ENCODE peak calls at places on chromosomes 2 and 18, in ten cellular contexts. O is RWPE1, D is tibial artery, P is chondrocyte, K is A549, B is colonic mucosa, J is heart left ventricle, H is left ventricle myocardium inferior, E is sigmoid colon, U is endothelial cell of umbilical vein. C is an unnamed sample.

GRCh38 chr2:191866675-191867506 is 20.0 kb upstream of the CAVIN2 start:
- DNase-seq in O (peak), D (no peak), P (no peak), K (peak), B (peak), J (peak), H (no peak), E (peak), U (peak), C (peak)

GRCh38 chr2:107264184-107264583 is 378.2 kb upstream of the ST6GAL2 start:
- DNase-seq in O (no peak), D (no peak), P (no peak), K (no peak), B (no peak), J (no peak), H (no peak), E (no peak), U (no peak), C (no peak)

GRCh38 chr2:237667891-237668290 is 40.5 kb downstream of the LRRFIP1 start:
- DNase-seq in O (no peak), D (no peak), P (no peak), K (no peak), B (no peak), J (no peak), H (no peak), E (peak), U (no peak), C (no peak)

GRCh38 chr2:142175917-142176316 is 45.1 kb upstream of the LRP1B start:
- DNase-seq in O (no peak), D (no peak), P (no peak), K (no peak), B (no peak), J (no peak), H (no peak), E (no peak), U (no peak), C (no peak)

GRCh38 chr2:167017021-167017420 is 128.7 kb downstream of the XIRP2 start:
- DNase-seq in O (no peak), D (no peak), P (no peak), K (no peak), B (no peak), J (no peak), H (no peak), E (no peak), U (no peak), C (no peak)

GRCh38 chr2:99851091-99851490 is 291.3 kb downstream of the AFF3 start:
- DNase-seq in O (no peak), D (no peak), P (no peak), K (no peak), B (no peak), J (no peak), H (no peak), E (no peak), U (no peak), C (peak)

GRCh38 chr2:226431301-226431955 is 368.2 kb downstream of the IRS1 start:
- DNase-seq in O (peak), D (no peak), P (no peak), K (no peak), B (no peak), J (no peak), H (no peak), E (no peak), U (no peak), C (no peak)

GRCh38 chr2:200408428-200409311 is 101.2 kb downstream of the KCTD18 start:
- DNase-seq in O (peak), D (no peak), P (no peak), K (peak), B (peak), J (no peak), H (no peak), E (no peak), U (peak), C (peak)

GRCh38 chr18:50934545-50935211 is 33.2 kb upstream of the ELAC1 start:
- DNase-seq in O (no peak), D (no peak), P (no peak), K (no peak), B (no peak), J (no peak), H (no peak), E (no peak), U (no peak), C (no peak)

GRCh38 chr2:239329284-239329971 is 71.4 kb downstream of the HDAC4 start:
- DNase-seq in O (no peak), D (peak), P (no peak), K (no peak), B (no peak), J (peak), H (peak), E (peak), U (no peak), C (no peak)

GRCh38 chr2:38075436-38076249 is at the start of gene CYP1B1:
- DNase-seq in O (no peak), D (peak), P (no peak), K (no peak), B (peak), J (peak), H (peak), E (peak), U (no peak), C (no peak)

GRCh38 chr2:64793701-64794100 is 140.0 kb upstream of the SERTAD2 start:
- DNase-seq in O (no peak), D (no peak), P (no peak), K (no peak), B (no peak), J (no peak), H (no peak), E (no peak), U (no peak), C (no peak)

GRCh38 chr2:49044680-49045079 is 109.6 kb downstream of the FSHR start:
- DNase-seq in O (no peak), D (no peak), P (no peak), K (no peak), B (no peak), J (no peak), H (no peak), E (no peak), U (no peak), C (no peak)

GRCh38 chr2:156430978-156431358 is 5.2 kb upstream of the GPD2 start:
- DNase-seq in O (no peak), D (no peak), P (no peak), K (peak), B (no peak), J (no peak), H (no peak), E (no peak), U (peak), C (peak)

GRCh38 chr2:222973237-222973636 is 78.8 kb upstream of the KCNE4 start:
- DNase-seq in O (no peak), D (no peak), P (no peak), K (no peak), B (no peak), J (no peak), H (no peak), E (no peak), U (no peak), C (no peak)

GRCh38 chr2:237967463-237967871 is 653 bp downstream of the UBE2F start:
- DNase-seq in O (peak), D (peak), P (peak), K (no peak), B (peak), J (peak), H (peak), E (peak), U (peak), C (no peak)

GRCh38 chr2:215773728-215774127 is 239.6 kb downstream of the MREG start:
- DNase-seq in O (peak), D (peak), P (no peak), K (peak), B (no peak), J (no peak), H (no peak), E (no peak), U (no peak), C (peak)

GRCh38 chr2:207828361-207829057 is 58.8 kb upstream of the FZD5 start:
- DNase-seq in O (peak), D (no peak), P (no peak), K (no peak), B (peak), J (no peak), H (no peak), E (no peak), U (peak), C (no peak)

GRCh38 chr2:8154936-8155335 is 526.9 kb upstream of the ID2 start:
- DNase-seq in O (no peak), D (no peak), P (no peak), K (no peak), B (no peak), J (no peak), H (no peak), E (no peak), U (peak), C (no peak)

GRCh38 chr2:620456-621302 is 56.5 kb downstream of the TMEM18 start:
- DNase-seq in O (no peak), D (no peak), P (no peak), K (no peak), B (no peak), J (no peak), H (no peak), E (no peak), U (no peak), C (no peak)

GRCh38 chr18:73563345-73563744 is 584.3 kb downstream of the FBXO15 start:
- DNase-seq in O (peak), D (no peak), P (no peak), K (no peak), B (no peak), J (no peak), H (no peak), E (no peak), U (no peak), C (no peak)

GRCh38 chr18:62555135-62555534 is 32.3 kb downstream of the ZCCHC2 start:
- DNase-seq in O (peak), D (no peak), P (no peak), K (no peak), B (no peak), J (no peak), H (no peak), E (no peak), U (peak), C (no peak)

GRCh38 chr2:214126135-214126534 is 284.7 kb upstream of the VWC2L start:
- DNase-seq in O (peak), D (no peak), P (no peak), K (no peak), B (no peak), J (no peak), H (no peak), E (no peak), U (peak), C (no peak)

GRCh38 chr2:173400760-173401159 is 46.1 kb downstream of the CDCA7 start:
- DNase-seq in O (no peak), D (no peak), P (no peak), K (peak), B (no peak), J (no peak), H (no peak), E (no peak), U (peak), C (no peak)

GRCh38 chr2:201298462-201298861 is 38.1 kb downstream of the CASP8 start:
- DNase-seq in O (peak), D (no peak), P (no peak), K (no peak), B (no peak), J (no peak), H (no peak), E (no peak), U (no peak), C (no peak)

GRCh38 chr2:183248866-183249567 is 124.8 kb downstream of the NUP35 start:
- DNase-seq in O (peak), D (no peak), P (no peak), K (peak), B (no peak), J (no peak), H (no peak), E (no peak), U (peak), C (no peak)
- TF ChIP-seq CTCF in O (peak), D (peak), P (peak), K (peak), B (peak), J (peak), H (peak), E (no peak), U (no peak), C (peak)

GRCh38 chr2:68487773-68488355 is 20.5 kb downstream of the APLF start:
- DNase-seq in O (peak), D (no peak), P (no peak), K (peak), B (no peak), J (no peak), H (no peak), E (no peak), U (peak), C (no peak)
- TF ChIP-seq CTCF in O (peak), D (peak), P (peak), K (peak), B (peak), J (peak), H (peak), E (no peak), U (peak), C (peak)

GRCh38 chr2:122519806-122520205 is 764.4 kb downstream of the TSN start:
- DNase-seq in O (no peak), D (no peak), P (no peak), K (no peak), B (no peak), J (no peak), H (no peak), E (no peak), U (no peak), C (no peak)

GRCh38 chr2:122515731-122516130 is 760.3 kb downstream of the TSN start:
- DNase-seq in O (no peak), D (no peak), P (no peak), K (no peak), B (no peak), J (no peak), H (no peak), E (no peak), U (no peak), C (no peak)

GRCh38 chr2:122516775-122517174 is 761.3 kb downstream of the TSN start:
- DNase-seq in O (no peak), D (no peak), P (no peak), K (no peak), B (no peak), J (no peak), H (no peak), E (no peak), U (no peak), C (no peak)

GRCh38 chr2:122520212-122520611 is 764.8 kb downstream of the TSN start:
- DNase-seq in O (no peak), D (no peak), P (no peak), K (no peak), B (no peak), J (no peak), H (no peak), E (no peak), U (no peak), C (no peak)

DNA sequence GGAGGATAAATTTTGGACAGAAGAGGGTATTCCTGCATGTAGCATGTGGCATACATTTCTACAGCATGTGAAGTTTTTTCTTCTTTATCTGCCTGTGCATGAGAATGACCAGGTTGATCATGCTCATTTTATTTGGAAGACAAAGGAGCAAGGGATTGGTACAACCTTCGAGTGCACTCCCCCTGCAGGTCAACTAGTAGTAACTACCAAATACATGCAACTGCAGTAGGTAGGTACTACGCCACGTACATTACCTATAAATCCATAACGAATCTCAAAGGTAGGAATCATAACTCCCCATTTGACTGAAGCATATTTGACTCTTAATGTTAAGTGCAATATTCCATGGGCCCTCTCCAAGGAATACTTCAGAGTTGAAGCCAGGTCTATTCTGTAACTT is 763.9 kb downstream of the TSN start:
- DNase-seq in O (no peak), D (no peak), P (no peak), K (peak), B (no peak), J (no peak), H (no peak), E (no peak), U (no peak), C (no peak)
- TF ChIP-seq CTCF in O (no peak), D (no peak), P (peak), K (peak), B (no peak), J (peak), H (peak), E (no peak), U (no peak), C (peak)

DNA sequence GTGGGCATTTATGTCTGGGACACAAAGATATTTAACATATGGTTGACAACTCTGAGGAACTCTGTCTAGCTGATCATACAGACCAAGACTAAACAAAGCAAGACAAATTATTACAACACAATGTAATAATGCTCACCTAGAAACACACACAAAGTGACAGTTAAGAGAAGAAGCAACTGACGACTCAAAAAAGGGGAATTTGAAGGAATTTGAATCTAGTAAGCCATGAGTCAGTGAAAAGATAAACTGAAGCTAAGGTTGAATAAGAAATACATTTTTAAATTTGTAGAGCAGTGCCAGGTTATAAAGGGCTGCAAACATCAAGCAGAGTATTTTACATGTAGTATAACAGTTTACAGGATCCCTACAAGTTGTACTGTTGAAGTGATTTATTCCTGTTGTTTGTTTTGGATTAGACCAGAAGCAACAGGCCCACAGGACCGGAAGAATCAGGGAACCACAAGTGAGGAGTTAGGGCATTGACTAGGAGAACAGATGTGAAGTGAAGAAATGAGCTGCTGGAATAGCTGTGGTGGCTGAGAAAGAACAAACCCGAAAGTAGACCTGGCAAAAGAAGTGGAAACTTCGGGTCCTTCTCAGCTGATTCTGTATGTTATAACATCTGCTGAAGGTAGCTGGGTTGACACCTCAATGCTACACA is 35.6 kb downstream of the IFIH1 start:
- DNase-seq in O (no peak), D (no peak), P (no peak), K (no peak), B (no peak), J (no peak), H (no peak), E (no peak), U (no peak), C (no peak)
- TF ChIP-seq CTCF in O (no peak), D (no peak), P (no peak), K (no peak), B (no peak), J (no peak), H (no peak), E (no peak), U (no peak), C (no peak)

DNA sequence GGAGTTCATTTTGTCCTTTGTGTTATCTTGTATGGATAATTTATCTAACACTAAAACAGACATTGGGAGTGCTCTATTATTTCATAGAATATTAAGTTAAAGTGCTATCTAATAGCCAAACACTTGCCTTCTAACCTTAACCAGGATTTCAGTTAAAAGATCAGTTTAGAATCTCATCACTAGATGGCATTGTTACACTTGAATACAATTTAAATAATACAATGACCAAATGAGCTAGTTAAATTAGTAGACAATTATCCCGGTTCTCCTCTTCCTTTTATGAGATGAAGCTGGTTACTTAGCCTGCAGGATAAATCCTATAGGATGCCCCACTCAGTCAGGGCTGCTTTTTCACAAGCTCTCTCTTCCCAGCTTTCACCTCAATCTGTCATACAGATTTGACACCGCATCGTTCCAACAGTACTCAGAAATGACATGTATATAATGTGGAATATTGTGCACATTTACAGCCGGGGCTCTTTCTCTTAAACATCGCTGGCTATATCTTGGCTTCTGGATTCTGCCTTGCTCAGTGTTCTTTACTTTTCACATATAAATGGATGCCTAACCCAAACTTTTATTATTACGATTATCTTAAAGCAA is 678.8 kb downstream of the KCNJ3 start:
- DNase-seq in O (peak), D (no peak), P (no peak), K (peak), B (no peak), J (no peak), H (no peak), E (no peak), U (peak), C (no peak)
- TF ChIP-seq CTCF in O (peak), D (peak), P (peak), K (peak), B (peak), J (peak), H (peak), E (no peak), U (peak), C (peak)

DNA sequence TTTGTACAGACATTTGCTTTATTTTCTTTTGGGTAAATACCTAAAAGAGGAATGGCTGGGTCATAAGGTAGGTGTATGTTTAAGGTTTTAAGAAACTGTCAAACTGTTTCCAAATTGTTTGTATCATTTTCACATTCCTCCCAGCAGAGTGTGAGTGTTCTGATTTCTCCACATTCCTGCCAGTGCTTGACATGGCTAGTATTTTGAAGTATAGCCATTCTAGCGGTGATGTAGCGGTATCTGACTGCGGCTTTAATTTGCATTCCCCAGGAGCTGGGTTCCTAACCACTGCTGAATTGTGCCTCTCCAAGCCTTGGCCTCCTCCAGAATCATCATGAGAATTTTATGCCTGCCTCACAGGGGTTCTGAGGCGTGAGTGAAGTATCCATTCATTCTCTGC is 61.8 kb upstream of the ARL4C start:
- DNase-seq in O (no peak), D (no peak), P (no peak), K (no peak), B (no peak), J (no peak), H (no peak), E (no peak), U (no peak), C (no peak)
- TF ChIP-seq CTCF in O (no peak), D (no peak), P (peak), K (no peak), B (no peak), J (no peak), H (no peak), E (no peak), U (no peak), C (no peak)

DNA sequence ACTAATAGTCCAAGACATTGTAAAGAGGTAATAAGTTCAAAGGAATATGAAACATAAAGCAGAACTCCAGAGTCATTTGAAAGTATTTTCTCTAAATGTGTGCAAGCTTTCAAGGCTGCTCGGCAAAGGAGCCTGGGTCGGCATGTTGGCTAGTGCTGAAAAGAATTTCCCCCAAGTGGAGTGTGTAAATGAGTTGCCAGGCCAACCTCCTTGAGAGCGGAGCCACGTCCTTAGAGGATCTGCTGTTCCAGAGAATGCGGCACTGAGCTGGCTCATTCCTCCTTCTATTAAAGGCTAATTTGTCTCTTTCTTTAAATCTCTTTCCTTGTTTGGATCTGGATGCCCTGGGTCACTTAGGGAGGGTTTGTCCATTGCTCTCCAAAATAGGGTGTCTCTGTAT is 127.5 kb downstream of the RDH14 start:
- DNase-seq in O (no peak), D (no peak), P (no peak), K (no peak), B (no peak), J (no peak), H (no peak), E (peak), U (no peak), C (no peak)
- TF ChIP-seq CTCF in O (no peak), D (no peak), P (no peak), K (no peak), B (no peak), J (no peak), H (no peak), E (no peak), U (no peak), C (no peak)